ENCODE peak calls at places on chromosomes 2 and 18, in eight cellular contexts. P is mesenchymal stem cell, I is astrocyte, D is aorta, O is foreskin keratinocyte, J is psoas muscle, G is body of pancreas, B is DND-41. A is an unnamed sample. For H3K4me1, the result is how much of the 10 kb centered on the place peaks cover.

GRCh38 chr2:217167531-217167930 is 307.7 kb upstream of the TNP1 start:
- DNase-seq in P (no peak), I (no peak), D (no peak), O (peak), J (no peak), G (no peak), B (no peak), A (no peak)

GRCh38 chr2:18151237-18151636 is 272.8 kb downstream of the KCNS3 start:
- DNase-seq in P (no peak), I (no peak), D (no peak), O (no peak), J (no peak), G (no peak), B (no peak), A (no peak)

GRCh38 chr2:237631029-237631785 is 3.8 kb downstream of the LRRFIP1 start:
- DNase-seq in P (no peak), I (no peak), D (peak), O (no peak), J (no peak), G (no peak), B (no peak), A (no peak)

GRCh38 chr2:99397251-99397920 is 60.2 kb downstream of the EIF5B start:
- DNase-seq in P (no peak), I (no peak), D (no peak), O (no peak), J (no peak), G (no peak), B (no peak), A (no peak)

GRCh38 chr2:212520340-212520739 is 18.3 kb downstream of the ERBB4 start:
- DNase-seq in P (peak), I (no peak), D (no peak), O (peak), J (no peak), G (no peak), B (no peak), A (no peak)

GRCh38 chr18:55833543-55833942 is 245.6 kb upstream of the TCF4 start:
- DNase-seq in P (peak), I (peak), D (no peak), O (peak), J (no peak), G (no peak), B (no peak), A (no peak)

GRCh38 chr2:224171226-224171625 is 132.1 kb upstream of the SERPINE2 start:
- DNase-seq in P (no peak), I (no peak), D (no peak), O (no peak), J (no peak), G (no peak), B (no peak), A (no peak)

GRCh38 chr2:239093956-239094355 is 246.1 kb downstream of the TWIST2 start:
- DNase-seq in P (no peak), I (no peak), D (no peak), O (no peak), J (no peak), G (no peak), B (no peak), A (peak)

GRCh38 chr2:179049546-179050311 is at the start of gene CCDC141:
- DNase-seq in P (peak), I (no peak), D (no peak), O (no peak), J (no peak), G (no peak), B (no peak), A (no peak)

GRCh38 chr2:97741251-97741650 is 27.9 kb downstream of the ZAP70 start:
- DNase-seq in P (no peak), I (no peak), D (no peak), O (no peak), J (no peak), G (no peak), B (no peak), A (no peak)

GRCh38 chr18:58345064-58345463 is 283.8 kb downstream of the ALPK2 start:
- DNase-seq in P (no peak), I (no peak), D (no peak), O (no peak), J (no peak), G (no peak), B (no peak), A (no peak)

GRCh38 chr18:8389391-8390340 is 219.6 kb upstream of the RAB12 start:
- DNase-seq in P (peak), I (peak), D (peak), O (peak), J (peak), G (peak), B (peak), A (peak)

GRCh38 chr2:131148426-131148825 is 43.3 kb downstream of the PLEKHB2 start:
- DNase-seq in P (no peak), I (no peak), D (no peak), O (no peak), J (no peak), G (no peak), B (no peak), A (no peak)

GRCh38 chr2:163692081-163692480 is 43.7 kb downstream of the FIGN start:
- DNase-seq in P (no peak), I (no peak), D (no peak), O (no peak), J (no peak), G (no peak), B (no peak), A (no peak)

GRCh38 chr2:144950874-144951560 is 431.1 kb upstream of the ZEB2 start:
- DNase-seq in P (peak), I (peak), D (no peak), O (peak), J (no peak), G (no peak), B (no peak), A (no peak)

GRCh38 chr2:42910657-42911405 is 118.4 kb upstream of the HAAO start:
- DNase-seq in P (no peak), I (no peak), D (no peak), O (no peak), J (no peak), G (no peak), B (no peak), A (no peak)

GRCh38 chr18:59961086-59961485 is 61.3 kb downstream of the PMAIP1 start:
- DNase-seq in P (no peak), I (no peak), D (no peak), O (peak), J (no peak), G (peak), B (no peak), A (no peak)

GRCh38 chr2:124640221-124640750 is 615.2 kb downstream of the CNTNAP5 start:
- DNase-seq in P (no peak), I (no peak), D (no peak), O (no peak), J (no peak), G (no peak), B (no peak), A (no peak)

GRCh38 chr18:1806884-1807615 is 764.3 kb downstream of the METTL4 start:
- DNase-seq in P (no peak), I (no peak), D (no peak), O (no peak), J (no peak), G (no peak), B (no peak), A (no peak)

DNA sequence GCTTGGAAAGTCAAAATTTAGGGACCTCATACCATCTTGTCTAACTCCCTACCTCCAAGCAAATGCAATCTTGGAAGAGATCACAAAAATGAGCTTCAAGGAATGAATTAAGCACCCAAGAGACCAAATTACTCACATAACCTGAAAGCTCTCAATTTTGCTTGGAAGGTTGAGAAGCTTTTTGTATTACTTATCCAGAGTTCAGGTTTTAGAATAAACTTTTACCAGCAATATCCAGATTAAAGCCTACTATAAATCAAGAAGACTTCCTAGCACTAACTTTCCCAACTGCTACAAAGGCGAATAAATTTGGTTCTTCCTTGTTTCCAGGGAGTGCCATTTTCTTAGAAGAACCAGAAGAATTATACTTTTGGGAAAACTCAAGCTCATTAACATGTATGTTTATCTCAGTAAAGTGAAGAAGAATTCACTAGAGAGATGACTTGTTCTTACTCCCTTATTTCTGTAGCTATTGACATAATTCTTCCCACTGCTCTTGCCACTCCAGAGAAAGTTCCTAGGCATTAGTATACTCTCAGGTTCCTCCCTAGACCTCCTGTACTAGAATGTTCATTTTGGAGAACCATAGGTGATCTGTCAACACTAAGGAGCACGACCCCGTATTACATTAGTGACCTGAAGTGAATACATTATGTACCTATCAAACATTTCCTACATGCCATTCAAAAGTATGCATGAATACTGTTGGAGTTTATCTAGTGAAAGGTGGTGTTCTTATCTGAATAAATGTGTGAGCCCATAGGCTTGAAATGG is 18.0 kb upstream of the STPG4 start:
- DNase-seq in P (no peak), I (no peak), D (no peak), O (no peak), J (no peak), G (no peak), B (no peak), A (no peak)
- H3K4me1 ChIP-seq in P (under half), I (under half), D (under half), O (under half), J (under half), G (half or more), B (half or more), A (under half)

DNA sequence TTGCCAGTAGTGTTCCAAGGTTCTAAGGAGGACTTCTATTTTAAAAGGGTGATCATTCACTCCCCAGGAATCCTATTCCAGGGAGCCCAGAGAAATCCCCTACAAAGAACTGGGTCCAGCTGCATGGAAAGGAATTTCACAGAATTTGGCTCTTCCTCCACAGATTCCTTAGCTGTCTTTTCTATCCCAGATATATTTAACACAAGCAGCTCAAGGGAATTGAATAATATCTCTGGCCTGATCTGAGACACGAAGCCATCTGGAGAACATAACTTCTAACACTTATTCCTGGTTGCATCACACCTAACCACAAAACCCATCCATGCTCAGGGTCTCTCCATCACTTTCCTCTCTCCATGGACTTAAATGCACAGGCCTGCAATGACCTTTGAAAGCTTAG is 306.7 kb upstream of the ACVR2A start:
- DNase-seq in P (peak), I (peak), D (no peak), O (no peak), J (no peak), G (no peak), B (no peak), A (no peak)
- H3K4me1 ChIP-seq in P (under half), I (under half), D (under half), O (under half), J (under half), G (under half), B (under half), A (under half)

DNA sequence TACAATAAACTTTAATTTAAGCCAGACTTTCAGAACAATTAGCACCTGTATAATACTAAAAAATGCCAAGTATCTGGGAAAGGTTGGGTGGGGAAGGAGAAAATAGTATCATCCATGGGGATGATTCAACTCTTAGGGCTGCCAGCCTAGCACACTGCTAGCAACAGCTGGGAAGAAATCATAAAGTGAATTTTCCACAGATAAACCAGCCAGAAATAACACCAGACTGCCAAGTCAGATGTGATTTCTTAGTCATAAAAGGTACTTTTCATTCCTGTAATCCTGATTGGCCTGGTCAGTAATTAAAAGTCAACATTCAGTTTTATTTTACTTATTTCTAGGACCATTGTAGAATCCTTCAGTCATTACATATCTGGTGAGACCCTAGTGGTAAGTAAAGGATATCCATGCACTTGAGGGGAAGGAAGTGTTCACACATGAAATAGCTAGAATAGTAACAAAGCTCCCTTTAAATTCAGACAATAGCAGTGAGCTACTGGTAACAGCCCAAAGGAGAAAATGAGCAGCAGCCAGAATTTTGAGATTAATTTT is 59.4 kb downstream of the LIMS1 start:
- DNase-seq in P (peak), I (peak), D (no peak), O (peak), J (no peak), G (no peak), B (no peak), A (no peak)
- H3K4me1 ChIP-seq in P (under half), I (half or more), D (under half), O (under half), J (half or more), G (under half), B (under half), A (under half)

GRCh38 chr18:12318857-12319256 is 10.8 kb downstream of the TUBB6 start:
- DNase-seq in P (no peak), I (no peak), D (no peak), O (no peak), J (no peak), G (no peak), B (no peak), A (no peak)

GRCh38 chr18:12315481-12315880 is 7.4 kb downstream of the TUBB6 start:
- DNase-seq in P (no peak), I (no peak), D (no peak), O (no peak), J (no peak), G (no peak), B (no peak), A (no peak)

GRCh38 chr18:12315911-12316310 is 7.9 kb downstream of the TUBB6 start:
- DNase-seq in P (no peak), I (no peak), D (no peak), O (no peak), J (no peak), G (peak), B (no peak), A (no peak)

GRCh38 chr18:12317664-12318333 is 9.8 kb downstream of the TUBB6 start:
- DNase-seq in P (peak), I (peak), D (no peak), O (no peak), J (no peak), G (no peak), B (no peak), A (no peak)

DNA sequence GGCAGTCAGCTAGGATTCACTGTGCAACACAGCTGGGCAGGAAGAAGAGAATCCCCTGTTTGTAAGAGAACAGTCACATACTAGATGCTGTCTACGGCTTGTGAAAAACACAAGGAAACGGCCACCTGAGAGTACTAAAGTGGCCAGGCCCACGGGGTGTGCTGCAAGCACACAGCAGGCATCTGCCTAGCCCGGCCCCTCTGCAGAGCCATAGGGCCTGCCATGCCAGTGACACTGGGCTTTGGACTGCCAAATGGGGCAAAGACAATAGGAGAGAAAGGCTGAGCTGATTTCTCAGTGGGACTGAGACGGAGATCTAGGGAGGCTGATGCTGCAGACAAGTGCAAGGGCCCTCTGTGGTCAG is 10.3 kb downstream of the TUBB6 start:
- DNase-seq in P (no peak), I (no peak), D (no peak), O (no peak), J (peak), G (no peak), B (no peak), A (no peak)
- H3K4me1 ChIP-seq in P (under half), I (under half), D (under half), O (under half), J (under half), G (under half), B (under half), A (under half)

GRCh38 chr2:9652267-9652666 is 21.5 kb upstream of the YWHAQ start:
- DNase-seq in P (no peak), I (no peak), D (no peak), O (no peak), J (no peak), G (no peak), B (no peak), A (no peak)
- H3K4me1 ChIP-seq in P (under half), I (under half), D (under half), O (under half), J (under half), G (under half), B (under half), A (under half)

GRCh38 chr18:21081425-21081824 is 30.2 kb downstream of the ROCK1 start:
- DNase-seq in P (no peak), I (no peak), D (no peak), O (no peak), J (no peak), G (no peak), B (no peak), A (no peak)
- H3K4me1 ChIP-seq in P (under half), I (under half), D (under half), O (under half), J (under half), G (under half), B (under half), A (under half)